ENCODE peak calls at places on chromosomes 5 and 9, in four cellular contexts. D is HepG2, T is GM12878, Y is H1. E is an unnamed sample.

GRCh38 chr5:126066795-126067321 is 356.4 kb upstream of the GRAMD2B start:
- DNase-seq in T (no peak), D (no peak), Y (no peak), E (no peak)

GRCh38 chr5:145856285-145856818 is 16.5 kb downstream of the GRXCR2 start:
- DNase-seq in Y (peak), T (no peak), D (peak), E (no peak)

GRCh38 chr5:31385774-31386537 is 145.9 kb downstream of the DROSHA start:
- DNase-seq in T (no peak), D (peak), Y (no peak), E (peak)

GRCh38 chr5:150189728-150190502 is at the start of gene SLC6A7:
- DNase-seq in Y (no peak), T (no peak), D (no peak), E (no peak)

GRCh38 chr9:119283118-119283794 is 86.0 kb downstream of the BRINP1 start:
- DNase-seq in Y (peak), T (no peak), D (no peak), E (no peak)

GRCh38 chr9:13181652-13182051 is 97.8 kb downstream of the MPDZ start:
- DNase-seq in Y (no peak), T (no peak), D (peak), E (no peak)

GRCh38 chr9:5798581-5798980 is 34.3 kb downstream of the ERMP1 start:
- DNase-seq in D (no peak), T (no peak), Y (no peak), E (no peak)

GRCh38 chr5:113487411-113487778 is 858 bp downstream of the MCC start:
- DNase-seq in Y (no peak), T (no peak), D (no peak), E (no peak)

GRCh38 chr5:56814361-56814962 is 887 bp upstream of the MAP3K1 start:
- DNase-seq in D (peak), Y (no peak), T (no peak), E (no peak)

GRCh38 chr5:169126376-169127043 is 174.4 kb downstream of the SLIT3 start:
- DNase-seq in Y (no peak), T (no peak), D (no peak), E (no peak)

GRCh38 chr5:170630711-170631141 is 126.9 kb downstream of the KCNIP1 start:
- DNase-seq in D (no peak), T (no peak), Y (no peak), E (peak)

GRCh38 chr9:127676636-127677035 is 30.2 kb upstream of the CFAP157 start:
- DNase-seq in T (no peak), Y (no peak), D (no peak), E (no peak)

GRCh38 chr5:155402927-155403645 is 389.5 kb downstream of the KIF4B start:
- DNase-seq in D (no peak), Y (no peak), T (no peak), E (no peak)

GRCh38 chr9:112020680-112021596 is 124.3 kb downstream of the UGCG start:
- DNase-seq in T (peak), D (peak), Y (no peak), E (no peak)

GRCh38 chr9:79477955-79478751 is 93.6 kb upstream of the TLE4 start:
- DNase-seq in D (peak), T (no peak), Y (no peak), E (no peak)

GRCh38 chr5:109448838-109449237 is 39.1 kb upstream of the PJA2 start:
- DNase-seq in D (no peak), Y (no peak), T (no peak), E (no peak)

GRCh38 chr5:142677212-142677611 is 8.7 kb downstream of the FGF1 start:
- DNase-seq in D (no peak), T (no peak), Y (no peak), E (no peak)

GRCh38 chr9:128635266-128636023 is 21.2 kb downstream of the DYNC2I2 start:
- DNase-seq in T (no peak), D (peak), Y (peak), E (peak)

GRCh38 chr5:88140396-88140862 is 128.2 kb downstream of the TMEM161B start:
- DNase-seq in Y (peak), T (no peak), D (no peak), E (peak)

GRCh38 chr5:162221884-162222283 is 154.3 kb downstream of the GABRG2 start:
- DNase-seq in Y (no peak), D (no peak), T (no peak), E (no peak)

GRCh38 chr5:116598871-116599270 is 24.2 kb upstream of the SEMA6A start:
- DNase-seq in D (no peak), Y (no peak), T (no peak), E (no peak)

GRCh38 chr5:111353035-111353434 is 128.9 kb downstream of the CAMK4 start:
- DNase-seq in T (no peak), Y (no peak), D (no peak), E (no peak)

GRCh38 chr5:141121563-141121962 is at the start of gene PCDHB4:
- DNase-seq in D (peak), T (no peak), Y (no peak), E (no peak)

GRCh38 chr5:167524941-167525485 is 766.4 kb upstream of the WWC1 start:
- DNase-seq in Y (no peak), D (no peak), T (no peak), E (no peak)

GRCh38 chr5:12772276-12772675 is 868.0 kb upstream of the CTNND2 start:
- DNase-seq in Y (no peak), D (no peak), T (no peak), E (peak)

GRCh38 chr9:120571443-120572257 is 8.3 kb downstream of the CDK5RAP2 start:
- DNase-seq in T (no peak), Y (no peak), D (peak), E (no peak)

GRCh38 chr5:160175438-160176218 is 53.7 kb upstream of the FABP6 start:
- DNase-seq in Y (no peak), D (no peak), T (no peak), E (no peak)

GRCh38 chr5:45696206-45696836 is at the start of gene HCN1:
- DNase-seq in D (peak), Y (peak), T (no peak), E (no peak)

GRCh38 chr5:105754056-105754455 is 1916.7 kb downstream of the EFNA5 start:
- DNase-seq in D (no peak), T (no peak), Y (no peak), E (no peak)

GRCh38 chr5:143588933-143589662 is 185.6 kb upstream of the NR3C1 start:
- DNase-seq in Y (no peak), T (no peak), D (peak), E (no peak)

GRCh38 chr5:95864456-95864855 is 41.9 kb upstream of the GLRX start:
- DNase-seq in Y (no peak), T (no peak), D (no peak), E (no peak)

GRCh38 chr9:12640866-12641636 is 52.1 kb upstream of the TYRP1 start:
- DNase-seq in D (no peak), T (no peak), Y (no peak), E (no peak)

DNA sequence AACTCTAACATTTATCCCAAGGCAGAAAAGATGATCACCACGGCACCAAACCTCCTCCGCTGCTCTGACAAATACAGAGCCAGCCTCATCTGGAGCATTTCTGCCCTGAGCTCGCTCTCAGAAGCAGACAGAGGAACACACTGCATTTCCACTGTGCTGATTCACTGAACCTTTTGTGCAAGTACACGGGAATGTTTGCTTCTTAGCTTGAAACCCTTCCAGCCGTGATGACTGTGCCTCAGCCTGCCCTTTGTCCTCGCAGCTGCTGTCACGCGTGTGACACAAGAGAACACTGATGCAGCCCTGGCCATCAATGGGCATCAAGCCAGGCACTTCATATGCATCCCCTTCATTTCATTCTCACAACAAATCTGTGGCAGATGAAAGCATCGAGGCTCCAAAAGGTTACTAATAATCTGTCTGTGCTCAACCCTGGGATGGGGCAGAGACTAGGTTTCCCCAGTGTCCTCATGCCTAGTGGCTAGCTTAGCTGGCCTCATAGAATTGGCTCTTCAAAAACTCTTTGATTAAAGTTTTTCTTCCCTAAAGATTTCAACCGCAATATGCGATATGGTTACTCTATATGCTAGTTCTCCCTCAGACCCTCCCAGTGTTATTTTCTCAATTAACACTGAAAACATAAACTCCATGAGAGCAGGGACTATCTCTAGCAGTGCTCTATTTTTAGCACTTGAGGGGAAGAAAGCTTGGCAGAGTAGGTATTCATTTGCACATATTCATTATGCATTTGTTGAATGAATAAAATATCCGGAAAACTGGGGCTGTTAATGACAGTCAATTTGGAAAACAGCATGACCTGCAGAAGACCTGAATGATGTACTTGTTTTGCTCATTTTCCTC is 7.3 kb downstream of the CDC14B start:
- DNase-seq in Y (no peak), T (no peak), D (peak), E (no peak)
- TF ChIP-seq KDM1A in Y (no peak), T (no peak), D (peak), E (no peak)

GRCh38 chr9:92954886-92955285 is 7.6 kb downstream of the FGD3 start:
- DNase-seq in T (no peak), Y (no peak), D (no peak), E (no peak)

GRCh38 chr9:92949266-92949982 is 2.1 kb downstream of the FGD3 start:
- DNase-seq in Y (no peak), T (no peak), D (no peak), E (no peak)

GRCh38 chr9:92950359-92950955 is 3.1 kb downstream of the FGD3 start:
- DNase-seq in T (no peak), D (no peak), Y (no peak), E (no peak)

GRCh38 chr9:92952861-92953620 is 5.7 kb downstream of the FGD3 start:
- DNase-seq in D (no peak), Y (no peak), T (no peak), E (no peak)

DNA sequence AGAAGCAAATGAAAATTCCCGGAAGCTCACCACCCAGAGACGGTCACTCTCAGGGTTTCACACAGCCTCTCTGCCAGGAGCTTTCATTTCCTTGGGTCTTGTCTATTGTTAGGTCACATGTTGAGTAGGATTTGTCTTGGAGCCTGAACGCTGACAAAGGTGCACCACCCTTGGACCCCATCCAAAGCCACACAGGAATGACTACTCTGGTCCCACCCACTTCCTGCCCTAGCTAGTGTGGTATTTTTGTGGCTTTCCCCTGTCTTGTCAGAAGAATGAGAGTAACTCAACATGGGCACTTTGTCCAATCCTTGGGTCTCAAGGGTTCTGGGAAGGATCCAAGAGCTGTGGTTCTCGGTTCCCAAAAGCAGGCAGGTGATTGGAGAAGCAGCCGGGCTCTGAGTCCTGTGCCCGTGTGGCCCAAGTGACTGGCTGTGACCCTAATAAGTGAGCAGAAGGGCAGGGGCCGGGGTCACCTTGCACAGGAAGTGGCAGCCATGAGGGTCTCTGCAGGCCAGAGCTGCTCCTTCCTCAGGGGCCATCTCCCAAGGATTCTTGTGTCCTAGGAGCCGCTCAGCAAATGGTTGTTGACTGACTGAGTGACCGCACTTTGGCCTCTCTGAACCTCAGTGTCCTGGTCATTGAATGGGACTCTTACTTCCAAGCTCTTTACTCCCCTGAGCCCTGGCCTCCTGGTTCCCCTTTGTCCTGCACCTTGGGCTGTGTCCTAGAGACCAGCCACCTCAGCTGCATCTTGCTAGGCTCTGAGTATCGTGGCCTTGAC is 6.9 kb downstream of the FGD3 start:
- DNase-seq in T (peak), Y (no peak), D (no peak), E (no peak)
- TF ChIP-seq SP1 in T (no peak), Y (no peak), D (no peak), E (no peak)

DNA sequence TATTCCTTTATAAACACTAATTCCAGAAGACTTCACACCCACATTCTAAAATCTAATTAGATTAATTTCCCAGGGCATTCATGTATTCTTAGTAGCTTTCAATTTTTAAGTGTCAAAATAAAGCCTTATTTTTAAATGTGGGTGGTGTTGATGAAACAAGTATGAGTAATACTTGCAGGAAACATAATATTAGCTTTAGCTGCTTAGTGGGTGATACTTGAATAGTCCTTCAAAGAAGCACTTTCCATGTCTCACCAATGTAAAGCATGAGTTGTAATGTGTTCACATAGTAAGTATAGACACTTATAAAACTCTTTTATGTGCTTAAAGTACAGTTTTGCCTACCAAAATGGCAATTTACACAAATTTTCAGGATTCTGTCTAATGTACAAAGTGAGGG is 6.9 kb downstream of the FNBP1 start:
- DNase-seq in D (no peak), T (no peak), Y (no peak), E (no peak)
- TF ChIP-seq KDM1A in D (no peak), T (no peak), Y (no peak), E (no peak)

GRCh38 chr9:124122321-124122720 is 110.8 kb downstream of the LHX2 start:
- DNase-seq in T (no peak), D (no peak), Y (no peak), E (no peak)
- TF ChIP-seq SP1 in T (no peak), D (no peak), Y (no peak), E (no peak)

GRCh38 chr5:1105350-1106265 is 6.3 kb downstream of the SLC12A7 start:
- DNase-seq in Y (no peak), T (no peak), D (peak), E (peak)

GRCh38 chr5:1106385-1107166 is 5.3 kb downstream of the SLC12A7 start:
- DNase-seq in Y (no peak), T (no peak), D (peak), E (no peak)

GRCh38 chr5:1103505-1104326 is 8.1 kb downstream of the SLC12A7 start:
- DNase-seq in D (peak), T (no peak), Y (no peak), E (peak)

GRCh38 chr5:1103093-1103492 is 8.8 kb downstream of the SLC12A7 start:
- DNase-seq in T (no peak), D (no peak), Y (no peak), E (no peak)

GRCh38 chr5:1104327-1105006 is 7.4 kb downstream of the SLC12A7 start:
- DNase-seq in T (no peak), Y (no peak), D (no peak), E (no peak)
- TF ChIP-seq KDM1A in T (no peak), Y (no peak), D (no peak), E (no peak)

GRCh38 chr5:91128604-91129003 is 254.5 kb downstream of the ARRDC3 start:
- DNase-seq in Y (no peak), D (no peak), T (no peak), E (no peak)
- TF ChIP-seq SP1 in Y (no peak), D (no peak), T (no peak), E (no peak)

GRCh38 chr9:72132052-72132451 is 17.2 kb upstream of the GDA start:
- DNase-seq in T (no peak), Y (no peak), D (no peak), E (no peak)
- TF ChIP-seq KDM1A in T (no peak), Y (no peak), D (no peak), E (no peak)

DNA sequence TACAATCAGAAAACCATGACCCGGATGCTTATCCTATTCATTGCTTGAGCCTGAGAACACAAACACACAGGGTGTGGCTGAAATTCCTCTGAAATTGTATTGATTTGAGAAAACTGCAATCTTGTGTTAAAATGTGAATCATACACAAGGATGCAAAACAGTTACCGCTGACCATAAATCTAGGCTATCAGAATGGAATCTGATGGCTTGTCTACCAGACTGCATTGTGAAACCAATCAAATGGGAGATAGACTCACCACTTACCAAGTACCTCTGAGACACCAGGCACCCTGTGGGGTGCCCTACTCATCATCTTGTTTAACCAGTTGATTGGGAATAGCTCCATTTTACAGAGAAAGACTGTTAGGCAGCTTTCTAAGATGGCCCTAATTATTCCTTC is 188.7 kb upstream of the MSX2 start:
- DNase-seq in T (no peak), D (no peak), Y (no peak), E (no peak)
- TF ChIP-seq SP1 in T (no peak), D (no peak), Y (no peak), E (no peak)

DNA sequence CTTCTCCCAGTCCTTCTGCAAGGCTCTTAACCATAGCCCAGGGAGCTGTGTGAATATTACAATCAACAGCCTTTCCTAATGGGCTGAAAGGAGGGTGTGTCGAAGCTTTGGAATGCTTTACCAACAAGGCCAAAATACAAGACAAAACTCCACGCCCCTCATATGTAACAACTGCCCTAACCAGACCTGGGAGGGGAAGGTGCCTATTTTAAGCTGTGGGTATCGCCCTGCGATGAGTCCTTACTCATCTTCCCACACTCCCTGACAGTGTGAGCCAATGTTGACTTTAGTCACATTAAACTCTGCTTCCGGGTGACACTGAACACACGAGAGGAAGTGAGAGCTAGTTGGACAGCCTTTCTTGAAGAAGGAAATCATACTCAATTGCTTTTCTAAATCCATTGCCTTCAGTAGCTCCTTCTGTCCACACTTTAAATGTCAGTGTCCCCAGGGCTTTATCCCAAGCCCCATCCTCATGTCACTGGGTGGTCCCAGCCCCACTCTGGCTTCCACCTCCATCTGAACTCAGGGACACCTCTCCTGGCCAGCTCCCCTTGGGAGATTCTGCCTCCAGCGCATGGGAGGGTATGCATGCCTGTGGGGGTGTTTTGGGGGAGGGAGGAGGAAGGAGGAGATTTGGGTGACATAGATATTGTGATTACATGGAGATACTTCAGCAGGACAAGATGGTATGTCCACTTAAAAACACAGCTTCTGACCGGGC is 6.5 kb upstream of the TBC1D9B start:
- DNase-seq in T (no peak), D (peak), Y (no peak), E (no peak)
- TF ChIP-seq KDM1A in T (no peak), D (no peak), Y (no peak), E (no peak)

E was measured in K562.